ENCODE peak calls at places on chromosomes 13 and 19, in ten cellular contexts. W is left lung; E is kidney epithelial cell; A is GM12865; B is AG09319; D is neural progenitor cell; Y is CD8-positive, alpha-beta T cell; I is astrocyte of the spinal cord; J is lower leg skin; O is glutamatergic neuron. K is an unnamed sample.
A peak's percentile ranks its signal among the peaks of the same experiment; 100 is the strongest.

GRCh38 chr13:72782717-72783116 is 784 bp downstream of the PIBF1 start:
- DNase-seq in W (no peak), E (no peak), A (peak; percentile 6), B (no peak), D (peak; percentile 2), Y (no peak), I (peak; percentile 31), J (no peak), O (no peak), K (no peak)

GRCh38 chr13:112810608-112811007 is 120.8 kb downstream of the ATP11A start:
- DNase-seq in W (no peak), E (no peak), A (no peak), B (no peak), D (no peak), Y (no peak), I (no peak), J (peak; percentile 66), O (no peak), K (no peak)

GRCh38 chr19:14101003-14101545 is 10.5 kb upstream of the SAMD1 start:
- DNase-seq in W (no peak), E (no peak), A (no peak), B (no peak), D (no peak), Y (no peak), I (no peak), J (no peak), O (no peak), K (no peak)

GRCh38 chr13:20340759-20341161 is 108.6 kb upstream of the GJB6 start:
- DNase-seq in W (peak; percentile 49), E (no peak), A (no peak), B (no peak), D (no peak), Y (no peak), I (no peak), J (peak; percentile 91), O (no peak), K (no peak)

GRCh38 chr19:55176116-55176515 is 4.0 kb downstream of the SYT5 start:
- DNase-seq in W (no peak), E (no peak), A (peak; percentile 38), B (no peak), D (no peak), Y (no peak), I (no peak), J (no peak), O (no peak), K (no peak)

GRCh38 chr13:63156816-63157215 is 1741.2 kb upstream of the PCDH20 start:
- DNase-seq in W (no peak), E (no peak), A (no peak), B (no peak), D (no peak), Y (no peak), I (no peak), J (no peak), O (no peak), K (no peak)

GRCh38 chr13:31846984-31847752 is 107.8 kb downstream of the RXFP2 start:
- DNase-seq in W (peak; percentile 32), E (no peak), A (peak; percentile 10), B (no peak), D (peak; percentile 35), Y (no peak), I (no peak), J (no peak), O (no peak), K (peak; percentile 26)

GRCh38 chr19:48975947-48976847 is 11.1 kb downstream of the FTL start:
- DNase-seq in W (no peak), E (no peak), A (peak; percentile 65), B (no peak), D (peak; percentile 71), Y (no peak), I (no peak), J (no peak), O (peak; percentile 68), K (no peak)

GRCh38 chr13:110116072-110116487 is 190.9 kb downstream of the COL4A1 start:
- DNase-seq in W (peak; percentile 67), E (no peak), A (peak; percentile 74), B (no peak), D (peak; percentile 86), Y (peak; percentile 58), I (peak; percentile 49), J (peak; percentile 90), O (peak; percentile 86), K (peak; percentile 69)

GRCh38 chr13:110283661-110284516 is 23.1 kb downstream of the COL4A1 start:
- DNase-seq in W (no peak), E (no peak), A (no peak), B (no peak), D (no peak), Y (no peak), I (peak; percentile 65), J (peak; percentile 80), O (no peak), K (no peak)

GRCh38 chr13:60463787-60464186 is 66.8 kb downstream of the TDRD3 start:
- DNase-seq in W (no peak), E (no peak), A (no peak), B (no peak), D (no peak), Y (no peak), I (no peak), J (no peak), O (no peak), K (no peak)

GRCh38 chr13:113637262-113638160 is 20.5 kb downstream of the ATP4B start:
- DNase-seq in W (peak; percentile 20), E (no peak), A (no peak), B (no peak), D (no peak), Y (no peak), I (no peak), J (peak; percentile 79), O (no peak), K (no peak)

GRCh38 chr19:47035127-47035494 is 13.3 kb downstream of the TMEM160 start:
- DNase-seq in W (no peak), E (no peak), A (peak; percentile 43), B (no peak), D (peak; percentile 86), Y (no peak), I (no peak), J (no peak), O (no peak), K (no peak)

GRCh38 chr13:99655351-99656091 is 154.2 kb downstream of the TM9SF2 start:
- DNase-seq in W (no peak), E (peak; percentile 92), A (no peak), B (no peak), D (peak; percentile 45), Y (no peak), I (peak; percentile 58), J (no peak), O (no peak), K (no peak)

GRCh38 chr13:60765700-60766411 is 368.8 kb downstream of the TDRD3 start:
- DNase-seq in W (peak; percentile 32), E (peak; percentile 77), A (no peak), B (no peak), D (no peak), Y (no peak), I (peak; percentile 31), J (no peak), O (no peak), K (no peak)

DNA sequence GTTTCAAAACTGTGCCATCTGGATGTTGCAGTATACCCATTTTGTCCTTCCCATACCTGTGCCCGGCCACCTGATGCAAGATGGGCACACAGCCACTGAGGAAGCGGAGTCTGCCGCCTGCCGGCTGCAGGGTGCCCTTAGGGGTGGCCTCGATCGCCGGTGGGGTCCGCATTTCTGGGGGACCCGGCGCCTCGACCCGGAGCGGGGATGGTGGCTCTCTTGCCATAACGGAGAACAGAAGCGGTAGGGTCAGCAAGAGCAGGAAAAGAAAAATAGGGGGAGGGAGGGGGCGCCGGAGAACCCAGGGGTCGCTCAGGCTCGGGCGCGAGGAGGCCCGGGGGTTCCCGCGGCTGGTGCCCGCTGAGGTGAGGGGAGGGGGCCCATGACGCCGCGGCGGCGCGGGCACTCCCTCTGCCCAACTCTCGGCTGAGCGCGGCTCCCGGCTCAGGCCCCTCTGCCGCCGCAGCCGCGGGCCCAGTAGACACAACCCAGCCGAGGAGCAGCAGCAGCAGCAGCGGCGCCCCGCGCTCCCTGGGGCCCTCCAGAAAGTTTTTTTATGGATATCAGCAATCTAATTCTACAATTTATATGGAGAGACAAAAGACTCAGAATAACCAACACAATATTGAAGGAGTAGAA is 13.8 kb upstream of the CYP4F2 start:
- DNase-seq in W (no peak), E (no peak), A (no peak), B (no peak), D (no peak), Y (peak; percentile 43), I (no peak), J (no peak), O (no peak), K (no peak)
- TF ChIP-seq CTCF in W (no peak), E (no peak), A (no peak), B (no peak), D (no peak), Y (no peak), I (no peak), J (no peak), O (no peak), K (no peak)

DNA sequence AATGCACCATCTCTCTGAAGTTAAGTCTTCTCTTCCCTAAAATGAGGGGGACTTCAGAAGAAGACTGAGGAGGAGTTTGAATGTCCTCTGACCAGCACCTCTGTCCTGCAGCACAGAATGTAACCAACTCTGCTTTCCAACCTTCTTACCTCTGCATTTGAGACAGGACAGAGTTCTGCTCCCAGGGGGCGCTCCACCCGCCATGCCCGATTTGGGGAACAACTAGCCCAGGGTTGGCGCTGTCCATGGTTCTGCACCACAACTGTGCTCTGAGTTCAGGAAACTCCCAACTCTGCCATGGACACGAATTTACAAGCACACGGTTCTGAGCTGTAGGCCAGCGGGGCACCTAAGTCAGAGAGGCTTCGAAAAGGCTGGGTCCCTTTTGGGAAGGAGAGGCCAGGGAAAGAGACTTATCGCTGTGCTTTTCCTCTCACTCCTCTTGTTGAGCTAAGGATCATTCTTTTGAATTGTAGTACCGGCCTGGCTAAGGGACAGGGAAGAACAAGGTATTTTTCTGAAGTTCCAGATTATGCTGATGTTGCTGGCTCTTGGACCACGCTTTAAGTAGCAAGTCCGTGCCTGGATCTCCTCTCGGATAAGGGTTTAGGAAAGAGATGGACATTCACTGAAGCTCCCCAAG is 22.2 kb downstream of the SIGLEC5 start:
- DNase-seq in W (peak; percentile 87), E (peak; percentile 16), A (peak; percentile 81), B (peak; percentile 7), D (peak; percentile 82), Y (peak; percentile 65), I (peak; percentile 45), J (peak; percentile 93), O (peak; percentile 45), K (peak; percentile 54)
- TF ChIP-seq CTCF in W (peak; percentile 38), E (peak; percentile 83), A (peak; percentile 48), B (peak; percentile 70), D (peak; percentile 62), Y (peak; percentile 26), I (peak; percentile 58), J (no peak), O (peak; percentile 24), K (peak; percentile 74)

DNA sequence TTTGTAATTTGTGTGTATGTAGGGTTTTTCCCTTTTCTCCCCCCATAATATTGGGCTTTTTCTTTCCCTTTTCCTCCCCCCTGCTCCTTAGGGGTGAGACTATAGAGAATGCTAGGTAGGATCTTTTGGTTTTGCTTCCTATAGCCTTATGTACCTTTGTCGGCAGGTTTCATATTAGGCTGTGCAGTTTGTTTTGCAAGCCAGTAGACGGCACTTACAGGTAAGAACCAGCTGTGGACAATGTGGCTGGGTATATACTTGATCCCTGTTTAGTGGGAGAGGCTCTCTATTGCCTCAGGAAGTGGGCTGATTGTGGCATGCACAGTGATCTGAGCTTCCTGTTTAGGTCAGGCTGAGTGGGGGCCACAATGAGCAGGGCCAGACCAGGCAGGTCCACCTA is 359.2 kb upstream of the OBI1 start:
- DNase-seq in W (no peak), E (no peak), A (no peak), B (no peak), D (no peak), Y (no peak), I (no peak), J (no peak), O (no peak), K (no peak)
- TF ChIP-seq CTCF in W (no peak), E (no peak), A (no peak), B (no peak), D (no peak), Y (no peak), I (no peak), J (no peak), O (no peak), K (no peak)

GRCh38 chr13:28489536-28489935 is 5.4 kb downstream of the FLT1 start:
- DNase-seq in W (no peak), E (no peak), A (no peak), B (peak; percentile 57), D (no peak), Y (no peak), I (no peak), J (no peak), O (no peak), K (no peak)
- TF ChIP-seq CTCF in W (no peak), E (no peak), A (no peak), B (no peak), D (no peak), Y (no peak), I (no peak), J (no peak), O (no peak), K (no peak)

K was measured in GM10248.